ENCODE peak calls at places on chromosomes 7 and 10, in seven cellular contexts. J, I, P, S, F, X and O are unnamed samples.

GRCh38 chr7:16916111-16916639 is 34.4 kb upstream of the AGR3 start:
- DNase-seq in P (no peak), S (no peak), J (no peak), X (no peak), I (peak), F (peak), O (no peak)

GRCh38 chr10:116961305-116962251 is 43.4 kb downstream of the SHTN1 start:
- DNase-seq in I (no peak), F (no peak), S (no peak), X (no peak), P (no peak), J (no peak), O (no peak)

GRCh38 chr10:1204434-1205326 is 148.5 kb downstream of the WDR37 start:
- DNase-seq in X (no peak), I (no peak), F (no peak), S (no peak), J (no peak), P (no peak), O (no peak)

GRCh38 chr7:14233026-14233897 is 243.8 kb upstream of the ETV1 start:
- DNase-seq in J (no peak), X (no peak), P (no peak), F (peak), I (peak), S (no peak), O (no peak)

GRCh38 chr10:88038268-88038667 is 174.8 kb downstream of the PTEN start:
- DNase-seq in J (no peak), F (no peak), X (no peak), I (peak), P (no peak), S (no peak), O (no peak)

GRCh38 chr10:33022090-33022489 is 64.1 kb upstream of the ITGB1 start:
- DNase-seq in S (no peak), P (no peak), I (no peak), F (no peak), X (no peak), J (no peak), O (no peak)

GRCh38 chr10:75474106-75474505 is 42.7 kb downstream of the LRMDA start:
- DNase-seq in S (no peak), J (no peak), X (no peak), I (no peak), F (no peak), P (no peak), O (no peak)

GRCh38 chr10:91883549-91884542 is 25.4 kb downstream of the FGFBP3 start:
- DNase-seq in X (peak), S (peak), J (no peak), I (peak), P (no peak), F (no peak), O (no peak)

GRCh38 chr7:121157885-121158590 is 169.5 kb downstream of the CPED1 start:
- DNase-seq in F (no peak), P (no peak), X (no peak), S (no peak), J (no peak), I (no peak), O (no peak)

GRCh38 chr10:97999066-97999908 is 31.1 kb downstream of the CRTAC1 start:
- DNase-seq in P (no peak), J (no peak), X (peak), F (no peak), S (no peak), I (no peak), O (no peak)

GRCh38 chr7:75662579-75663301 is 76.0 kb downstream of the HIP1 start:
- DNase-seq in X (no peak), P (peak), J (no peak), F (no peak), S (no peak), I (no peak), O (peak)

GRCh38 chr7:44748948-44749731 is 493 bp downstream of the ZMIZ2 start:
- DNase-seq in X (no peak), F (no peak), I (no peak), S (no peak), J (no peak), P (peak), O (peak)

GRCh38 chr7:75776295-75776971 is 4.4 kb upstream of the CCL26 start:
- DNase-seq in I (peak), J (no peak), P (no peak), X (no peak), F (peak), S (no peak), O (no peak)

GRCh38 chr10:132450825-132451505 is 54.0 kb downstream of the PWWP2B start:
- DNase-seq in F (no peak), J (no peak), P (no peak), S (no peak), X (no peak), I (no peak), O (no peak)

GRCh38 chr7:78095549-78095948 is 297.0 kb downstream of the PHTF2 start:
- DNase-seq in I (peak), X (no peak), J (no peak), S (no peak), P (no peak), F (no peak), O (no peak)

GRCh38 chr7:21939858-21940322 is 5.8 kb downstream of the CDCA7L start:
- DNase-seq in J (no peak), I (no peak), X (no peak), F (no peak), P (no peak), S (no peak), O (peak)

GRCh38 chr10:127163632-127164031 is 32.8 kb downstream of the INSYN2A start:
- DNase-seq in P (no peak), X (no peak), J (no peak), S (no peak), I (peak), F (no peak), O (no peak)

GRCh38 chr7:90669002-90669401 is 72.9 kb downstream of the CDK14 start:
- DNase-seq in J (no peak), X (no peak), S (no peak), P (no peak), F (no peak), I (no peak), O (no peak)

GRCh38 chr7:67100956-67101361 is 104.3 kb downstream of the TYW1 start:
- DNase-seq in I (peak), J (no peak), F (no peak), P (no peak), X (peak), S (no peak), O (no peak)

GRCh38 chr7:117041007-117041406 is 87.7 kb downstream of the ST7 start:
- DNase-seq in J (no peak), X (no peak), F (no peak), P (peak), S (no peak), I (no peak), O (peak)

GRCh38 chr10:11875499-11876281 is 52.5 kb downstream of the PROSER2 start:
- DNase-seq in J (no peak), S (peak), X (no peak), I (peak), F (peak), P (no peak), O (no peak)

GRCh38 chr10:86706401-86706841 is 38.1 kb downstream of the LDB3 start:
- DNase-seq in J (no peak), F (no peak), I (no peak), P (no peak), X (no peak), S (no peak), O (no peak)

GRCh38 chr10:132855889-132856288 is 69.9 kb upstream of the NKX6-2 start:
- DNase-seq in I (no peak), S (no peak), X (peak), J (no peak), F (no peak), P (no peak), O (no peak)

GRCh38 chr10:26439436-26440090 is 1.4 kb downstream of the APBB1IP start:
- DNase-seq in J (no peak), I (no peak), F (no peak), P (no peak), X (no peak), S (no peak), O (no peak)

GRCh38 chr7:40506158-40506557 is 371.4 kb downstream of the SUGCT start:
- DNase-seq in X (no peak), P (no peak), S (no peak), I (peak), J (no peak), F (no peak), O (no peak)

GRCh38 chr7:40509301-40509700 is 374.5 kb downstream of the SUGCT start:
- DNase-seq in X (no peak), I (no peak), F (no peak), J (no peak), S (no peak), P (no peak), O (no peak)

GRCh38 chr7:40502359-40502758 is 367.6 kb downstream of the SUGCT start:
- DNase-seq in S (no peak), X (no peak), I (no peak), P (no peak), J (no peak), F (no peak), O (no peak)

DNA sequence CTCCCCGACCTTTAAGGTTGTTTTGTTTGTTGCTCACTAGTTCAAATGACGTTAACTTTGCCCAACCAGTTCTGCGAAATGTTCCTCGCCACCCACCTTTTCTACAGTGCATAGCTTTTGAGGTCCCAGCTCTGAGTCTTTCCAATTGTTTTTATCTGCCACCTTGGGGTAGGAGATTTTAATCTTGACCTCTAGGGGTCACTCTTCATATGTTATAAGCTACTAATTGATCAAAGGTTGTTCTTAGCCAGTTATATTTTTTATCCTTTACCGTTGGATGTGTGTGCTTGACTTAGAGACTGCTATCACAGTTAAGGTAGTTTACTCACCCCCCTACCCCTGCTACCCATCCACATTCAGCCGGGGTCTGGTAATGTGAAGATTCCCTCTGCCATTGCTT is 372.4 kb downstream of the SUGCT start:
- DNase-seq in S (no peak), I (no peak), P (peak), F (no peak), J (no peak), X (no peak), O (peak)
- TF ChIP-seq CTCF in S (peak), I (peak), P (peak), F (no peak), J (peak), X (peak), O (peak)

GRCh38 chr10:82934429-82934828 is 1059.4 kb downstream of the NRG3 start:
- DNase-seq in I (peak), S (no peak), P (no peak), F (no peak), X (no peak), J (no peak), O (no peak)
- TF ChIP-seq CTCF in I (no peak), S (no peak), P (peak), F (no peak), X (no peak), J (no peak), O (no peak)

GRCh38 chr10:59880019-59880717 is 26.2 kb downstream of the CCDC6 start:
- DNase-seq in X (no peak), P (no peak), I (no peak), J (no peak), F (no peak), S (no peak), O (no peak)
- TF ChIP-seq CTCF in X (no peak), P (peak), I (no peak), J (no peak), F (no peak), S (no peak), O (peak)

GRCh38 chr7:2607122-2607912 is 24.5 kb upstream of the TTYH3 start:
- DNase-seq in I (peak), S (no peak), P (no peak), X (no peak), F (no peak), J (no peak), O (peak)

GRCh38 chr7:2610466-2610865 is 21.3 kb upstream of the TTYH3 start:
- DNase-seq in J (no peak), I (no peak), F (no peak), S (no peak), X (no peak), P (no peak), O (peak)

GRCh38 chr7:2610898-2611297 is 20.9 kb upstream of the TTYH3 start:
- DNase-seq in P (no peak), X (no peak), F (no peak), J (no peak), I (no peak), S (no peak), O (peak)

GRCh38 chr7:2607913-2608899 is 23.6 kb upstream of the TTYH3 start:
- DNase-seq in X (no peak), P (no peak), J (no peak), I (no peak), S (no peak), F (no peak), O (peak)

DNA sequence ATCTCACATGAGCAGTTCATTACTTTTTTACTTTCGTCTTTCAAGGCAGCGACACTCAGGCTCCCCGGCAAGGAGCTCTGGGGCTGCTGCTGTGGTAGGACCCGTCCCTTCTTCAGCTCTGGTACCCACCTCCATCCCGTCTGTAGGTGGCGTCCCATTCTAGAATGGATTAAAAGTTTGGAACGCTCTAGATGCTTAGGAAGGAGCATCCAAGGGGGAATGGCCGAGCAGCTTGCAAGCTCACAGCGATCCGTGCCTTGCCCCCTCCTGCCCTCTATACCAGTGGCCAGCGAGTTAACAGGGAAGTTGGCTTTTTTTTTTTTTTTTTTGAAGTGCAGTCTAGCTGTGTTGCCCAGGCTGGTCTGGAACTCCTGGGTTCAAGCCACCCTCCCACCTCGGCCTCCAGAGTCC is 22.8 kb upstream of the TTYH3 start:
- DNase-seq in P (peak), I (peak), X (peak), J (peak), F (no peak), S (no peak), O (peak)
- TF ChIP-seq CTCF in P (peak), I (peak), X (no peak), J (no peak), F (no peak), S (peak), O (peak)